ENCODE peak calls at places on chromosome 1, in four cellular contexts. Y is HFF-Myc, M is activated gamma-delta T cell treated with Interleukin-2 at 50 U/mL for 16 hours, I is DMS153. F is an unnamed sample.

GRCh38 chr1:232610187-232610901 is 19.6 kb downstream of the SIPA1L2 start:
- DNase-seq in Y (no peak), M (no peak), I (no peak), F (no peak)

GRCh38 chr1:30342535-30343141 is 380.7 kb downstream of the MATN1 start:
- DNase-seq in Y (no peak), M (no peak), I (no peak), F (peak)

GRCh38 chr1:156963621-156964020 is 43.2 kb downstream of the LRRC71 start:
- DNase-seq in Y (no peak), M (peak), I (no peak), F (peak)

GRCh38 chr1:2050482-2050792 is 226 bp downstream of the PRKCZ start:
- DNase-seq in Y (no peak), M (peak), I (no peak), F (no peak)

GRCh38 chr1:11787251-11787803 is 18.4 kb downstream of the MTHFR start:
- DNase-seq in Y (no peak), M (no peak), I (no peak), F (no peak)

GRCh38 chr1:181190362-181191035 is 102.0 kb downstream of the IER5 start:
- DNase-seq in Y (no peak), M (no peak), I (peak), F (no peak)

GRCh38 chr1:8474369-8474768 is 156.5 kb downstream of the SLC45A1 start:
- DNase-seq in Y (no peak), M (no peak), I (no peak), F (no peak)

GRCh38 chr1:222382171-222382570 is 165.7 kb downstream of the HHIPL2 start:
- DNase-seq in Y (no peak), M (no peak), I (no peak), F (no peak)

GRCh38 chr1:79355073-79355472 is 348.5 kb upstream of the ADGRL4 start:
- DNase-seq in Y (no peak), M (no peak), I (no peak), F (no peak)

GRCh38 chr1:235270625-235271024 is 57.4 kb downstream of the ARID4B start:
- DNase-seq in Y (peak), M (no peak), I (no peak), F (no peak)

GRCh38 chr1:207825719-207826556 is 74.1 kb downstream of the CD46 start:
- DNase-seq in Y (no peak), M (peak), I (peak), F (peak)

GRCh38 chr1:7616076-7616833 is 154.8 kb upstream of the VAMP3 start:
- DNase-seq in Y (no peak), M (no peak), I (no peak), F (peak)

GRCh38 chr1:201593200-201593828 is 54.4 kb downstream of the NAV1 start:
- DNase-seq in Y (peak), M (no peak), I (no peak), F (no peak)

GRCh38 chr1:183778568-183779433 is 26.1 kb upstream of the RGL1 start:
- DNase-seq in Y (no peak), M (no peak), I (no peak), F (no peak)

GRCh38 chr1:216140650-216141547 is 282.3 kb downstream of the USH2A start:
- DNase-seq in Y (no peak), M (no peak), I (no peak), F (no peak)

F was measured in activated CD8-positive, alpha-beta memory T cell treated with anti-CD3 and anti-CD28 coated beads for 24 hours.